ENCODE peak calls at places on chromosomes 2 and 18, in five cellular contexts. V is GM23248, L is keratinocyte, P is heart right ventricle, N is gastrocnemius medialis. J is an unnamed sample. For H3K4me1, the result is how much of the 10 kb centered on the place peaks cover.

GRCh38 chr2:32641180-32641579 is 13.3 kb downstream of the TTC27 start:
- DNase-seq in V (no peak), L (no peak), P (no peak), N (no peak), J (no peak)

GRCh38 chr18:13558132-13558531 is 168.2 kb downstream of the FAM210A start:
- DNase-seq in V (peak), L (peak), P (peak), N (no peak), J (no peak)

GRCh38 chr18:60978338-60978737 is 354.9 kb upstream of the CDH20 start:
- DNase-seq in V (peak), L (peak), P (no peak), N (no peak), J (no peak)

GRCh38 chr2:129908721-129909373 is 70.6 kb upstream of the RAB6C start:
- DNase-seq in V (no peak), L (no peak), P (no peak), N (no peak), J (no peak)

GRCh38 chr2:190320696-190321095 is 1.1 kb upstream of the HIBCH start:
- DNase-seq in V (no peak), L (no peak), P (no peak), N (no peak), J (no peak)

GRCh38 chr2:199309973-199310372 is 147.8 kb downstream of the SATB2 start:
- DNase-seq in V (no peak), L (no peak), P (no peak), N (no peak), J (no peak)

GRCh38 chr2:188789951-188790350 is 184.2 kb upstream of the COL3A1 start:
- DNase-seq in V (peak), L (no peak), P (no peak), N (no peak), J (no peak)

GRCh38 chr2:166179201-166179600 is 51.4 kb upstream of the SCN1A start:
- DNase-seq in V (peak), L (no peak), P (no peak), N (no peak), J (no peak)

GRCh38 chr2:174574657-174575056 is 22.9 kb downstream of the WIPF1 start:
- DNase-seq in V (no peak), L (no peak), P (no peak), N (no peak), J (no peak)

GRCh38 chr2:207091175-207091574 is 74.6 kb downstream of the KLF7 start:
- DNase-seq in V (no peak), L (no peak), P (no peak), N (no peak), J (no peak)

GRCh38 chr2:217430916-217431576 is 571.2 kb upstream of the TNP1 start:
- DNase-seq in V (peak), L (no peak), P (no peak), N (no peak), J (no peak)

GRCh38 chr18:63532471-63532870 is 9.7 kb upstream of the SERPINB12 start:
- DNase-seq in V (no peak), L (no peak), P (no peak), N (no peak), J (no peak)

GRCh38 chr18:70384181-70384790 is 95.4 kb downstream of the SOCS6 start:
- DNase-seq in V (peak), L (peak), P (no peak), N (no peak), J (no peak)

GRCh38 chr2:140797718-140798117 is 1333.1 kb downstream of the LRP1B start:
- DNase-seq in V (no peak), L (no peak), P (no peak), N (no peak), J (no peak)

GRCh38 chr2:157107460-157107859 is 150.0 kb upstream of the GALNT5 start:
- DNase-seq in V (no peak), L (no peak), P (no peak), N (no peak), J (no peak)

GRCh38 chr2:40020997-40021396 is 241.9 kb upstream of the THUMPD2 start:
- DNase-seq in V (no peak), L (no peak), P (no peak), N (no peak), J (no peak)

GRCh38 chr18:13321923-13322322 is 103.4 kb downstream of the LDLRAD4 start:
- DNase-seq in V (peak), L (no peak), P (no peak), N (no peak), J (no peak)

GRCh38 chr2:10109311-10109710 is 13.2 kb upstream of the RRM2 start:
- DNase-seq in V (no peak), L (no peak), P (no peak), N (no peak), J (no peak)

GRCh38 chr2:148201075-148202004 is 180.4 kb downstream of the MBD5 start:
- DNase-seq in V (peak), L (peak), P (peak), N (no peak), J (peak)

GRCh38 chr2:96651793-96652192 is 9.2 kb downstream of the FER1L5 start:
- DNase-seq in V (no peak), L (no peak), P (no peak), N (no peak), J (no peak)

GRCh38 chr2:67503066-67503795 is 106.1 kb downstream of the ETAA1 start:
- DNase-seq in V (peak), L (no peak), P (no peak), N (no peak), J (no peak)

GRCh38 chr18:32095571-32096229 is 4.0 kb downstream of the RNF138 start:
- DNase-seq in V (no peak), L (no peak), P (no peak), N (no peak), J (no peak)
- H3K4me1 ChIP-seq in V (under half), L (under half), P (under half), N (half or more), J (under half)

GRCh38 chr2:160299540-160299939 is 99.5 kb upstream of the ITGB6 start:
- DNase-seq in V (peak), L (no peak), P (no peak), N (no peak), J (no peak)
- H3K27ac ChIP-seq in V (peak), L (no peak), P (no peak), N (no peak), J (no peak)

GRCh38 chr18:79640875-79641274 is 38.7 kb upstream of the CTDP1 start:
- DNase-seq in V (no peak), L (no peak), P (no peak), N (no peak), J (no peak)

GRCh38 chr18:79637181-79637920 is 42.3 kb upstream of the CTDP1 start:
- DNase-seq in V (no peak), L (no peak), P (no peak), N (no peak), J (no peak)

GRCh38 chr18:79639072-79639829 is 40.4 kb upstream of the CTDP1 start:
- DNase-seq in V (no peak), L (no peak), P (no peak), N (no peak), J (no peak)

GRCh38 chr18:79640064-79640672 is 39.4 kb upstream of the CTDP1 start:
- DNase-seq in V (no peak), L (no peak), P (no peak), N (no peak), J (no peak)

DNA sequence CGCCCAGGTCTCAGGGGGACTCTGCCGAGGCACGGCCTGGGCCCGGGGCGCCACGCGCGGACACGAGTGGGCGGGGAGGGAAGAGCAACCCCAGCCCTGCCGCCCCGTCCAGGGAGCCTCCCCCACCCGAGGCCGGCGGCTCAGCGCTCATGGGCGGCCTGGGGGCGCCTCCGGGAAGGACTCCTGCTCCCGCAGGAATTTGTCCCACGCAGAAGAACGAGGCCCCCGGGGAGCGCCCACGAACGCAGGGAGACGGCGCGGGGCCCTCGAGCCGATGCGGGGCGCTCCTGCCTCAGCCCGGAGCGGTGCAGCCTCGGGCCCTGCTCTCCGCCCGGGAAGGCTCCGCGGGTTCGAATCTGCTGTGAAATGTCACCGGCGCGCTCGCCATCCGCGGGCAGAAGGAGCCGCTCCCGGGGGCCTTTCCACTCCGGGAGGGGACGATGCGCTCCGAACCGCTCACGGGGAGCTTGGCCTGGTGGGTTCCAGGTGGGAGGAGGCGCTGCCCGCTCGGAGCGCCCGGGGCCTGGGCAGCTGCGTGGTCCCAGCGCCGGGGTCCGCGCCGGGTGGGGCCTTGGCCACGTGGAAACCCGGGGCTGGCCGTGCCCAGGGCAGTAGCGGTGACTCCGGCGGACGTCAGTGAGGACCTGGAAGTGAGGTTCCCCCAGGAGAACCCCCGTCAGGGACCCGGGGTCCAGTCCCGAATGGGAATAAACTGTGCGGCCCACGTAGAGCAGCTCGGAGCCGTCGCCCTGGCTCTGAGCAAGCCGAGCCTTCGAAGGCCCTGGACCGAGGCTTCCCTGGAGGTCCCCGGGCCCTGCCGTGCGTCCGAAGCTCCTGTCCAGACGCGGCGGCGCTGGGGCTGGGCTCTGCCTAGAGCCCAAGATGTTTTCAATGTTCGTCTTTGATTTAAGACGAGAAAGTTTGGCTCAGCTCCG is 41.4 kb upstream of the CTDP1 start:
- DNase-seq in V (peak), L (no peak), P (no peak), N (no peak), J (no peak)
- H3K4me3 ChIP-seq in V (no peak), L (no peak), P (no peak), N (no peak), J (no peak)

DNA sequence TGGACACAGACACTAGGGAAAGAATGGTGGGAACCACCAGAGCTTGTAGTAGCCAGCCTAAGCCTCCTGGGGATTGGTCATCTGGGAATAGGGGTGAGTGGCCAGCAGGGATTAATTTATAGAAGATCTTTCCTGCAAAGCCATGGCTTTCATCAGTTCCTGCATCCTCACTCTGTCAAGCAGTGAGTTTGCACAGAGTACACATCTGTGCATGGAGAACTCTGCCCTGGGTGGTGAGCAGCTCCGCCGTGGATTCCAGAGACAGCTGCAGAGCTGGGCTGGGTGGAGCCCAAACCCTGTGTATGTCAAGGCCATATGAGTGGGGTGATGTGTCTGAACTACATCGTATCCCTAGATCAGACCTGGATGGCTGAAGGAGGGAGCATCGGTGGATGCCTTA is 182.2 kb downstream of the GLI2 start:
- DNase-seq in V (peak), L (no peak), P (no peak), N (no peak), J (no peak)
- H3K4me1 ChIP-seq in V (half or more), L (under half), P (under half), N (under half), J (under half)

DNA sequence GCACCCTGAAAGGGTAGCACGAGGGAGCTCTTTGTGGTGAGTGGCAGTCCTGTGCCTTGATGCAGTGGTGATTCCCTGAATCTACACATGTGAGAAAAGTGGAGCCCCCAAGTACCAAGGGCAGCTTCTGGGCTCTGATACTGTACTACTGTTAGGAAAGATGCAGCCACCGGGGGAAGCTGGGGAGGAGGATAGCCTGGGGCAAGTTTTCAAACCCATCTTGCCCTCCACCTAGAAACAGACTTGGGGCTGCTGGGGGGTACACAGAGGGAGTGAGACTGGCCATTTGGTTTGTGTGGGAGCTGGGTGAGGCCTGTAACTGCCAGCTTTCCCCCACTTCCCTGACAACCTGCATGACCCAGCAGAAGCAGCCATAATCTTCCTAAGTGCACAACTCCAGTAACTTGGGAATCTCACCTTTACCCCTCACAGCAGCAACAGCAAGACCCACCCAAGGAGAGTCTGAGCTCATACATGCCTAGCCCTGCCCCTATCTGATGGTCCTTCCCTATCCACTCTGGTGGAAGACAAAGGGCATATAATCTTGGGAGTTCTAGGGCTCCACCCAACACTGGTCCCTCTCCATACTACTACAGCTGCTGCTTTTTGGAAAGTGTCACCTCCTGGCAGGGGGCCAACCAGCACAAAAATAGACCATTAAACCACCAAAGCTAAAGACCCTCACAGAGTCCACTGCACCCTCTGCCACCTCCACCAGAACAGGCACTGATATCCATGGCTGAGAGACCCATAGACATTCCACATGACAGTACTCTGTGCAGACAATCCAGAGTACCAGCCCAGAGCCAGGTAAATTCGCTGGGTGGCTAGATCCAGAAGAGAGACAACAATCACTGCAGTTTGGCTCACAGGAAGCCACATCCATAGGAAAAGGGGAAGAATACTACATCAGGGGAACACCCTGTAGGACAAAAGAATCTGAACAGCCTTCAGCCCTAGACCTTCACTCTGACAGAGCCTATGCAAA is 8.2 kb downstream of the MALL start:
- DNase-seq in V (peak), L (no peak), P (no peak), N (no peak), J (no peak)
- H3K27ac ChIP-seq in V (peak), L (peak), P (no peak), N (no peak), J (peak)

GRCh38 chr2:42906557-42907380 is 114.4 kb upstream of the HAAO start:
- DNase-seq in V (peak), L (no peak), P (peak), N (no peak), J (peak)
- H3K4me3 ChIP-seq in V (peak), L (no peak), P (no peak), N (no peak), J (peak)

GRCh38 chr2:134366359-134366758 is 112.5 kb downstream of the MGAT5 start:
- DNase-seq in V (no peak), L (peak), P (no peak), N (no peak), J (no peak)
- H3K4me1 ChIP-seq in V (under half), L (under half), P (under half), N (under half), J (half or more)

DNA sequence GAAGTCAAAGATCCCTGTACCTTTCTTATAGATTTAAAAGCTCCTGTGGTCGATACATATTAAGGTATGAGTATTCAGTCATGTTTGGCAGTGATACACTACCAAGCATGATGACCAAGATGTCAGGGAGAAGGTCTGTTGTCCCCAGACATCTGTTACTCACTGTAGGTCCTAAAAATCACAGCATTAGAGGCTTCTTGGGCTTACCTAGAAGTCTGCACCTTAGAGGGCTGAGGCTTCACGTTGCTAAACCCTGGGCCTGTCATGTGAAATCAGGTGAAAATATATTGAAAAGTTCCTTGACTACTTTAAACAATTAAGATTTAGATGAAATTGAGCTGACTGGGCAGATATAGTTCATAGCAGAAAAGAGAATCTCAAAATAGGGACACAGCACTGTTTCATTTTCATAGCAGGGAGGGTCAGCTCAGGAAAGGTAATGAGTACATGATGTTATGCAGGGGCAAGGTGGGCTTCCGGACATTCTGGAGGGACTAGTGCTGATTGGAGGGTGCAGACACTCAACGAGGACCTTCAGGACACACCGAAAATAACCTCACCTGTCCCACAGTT is 78.7 kb downstream of the SPATS2L start:
- DNase-seq in V (no peak), L (no peak), P (no peak), N (no peak), J (no peak)
- H3K27ac ChIP-seq in V (no peak), L (no peak), P (no peak), N (no peak), J (no peak)